ENCODE peak calls at places on chromosomes 16 and 17, in ten cellular contexts. J, L, K, P, Z, T, U, S, B and F are unnamed samples.

GRCh38 chr17:29212094-29212631 is 32.0 kb upstream of the MYO18A start:
- DNase-seq in Z (no peak), U (no peak), B (no peak), S (no peak), L (no peak), P (no peak), T (no peak), J (no peak), K (no peak), F (no peak)

GRCh38 chr17:48510761-48511604 is 19.8 kb downstream of the HOXB1 start:
- DNase-seq in T (no peak), U (peak; percentile 6), B (no peak), P (no peak), S (no peak), K (no peak), L (peak; percentile 44), J (no peak), Z (peak; percentile 90), F (no peak)

GRCh38 chr17:32009262-32009542 is 2.0 kb downstream of the LRRC37B start:
- DNase-seq in Z (no peak), U (no peak), K (no peak), T (no peak), B (no peak), P (no peak), J (no peak), S (no peak), L (no peak), F (no peak)

GRCh38 chr17:48545022-48545376 is at the start of gene HOXB2:
- DNase-seq in P (no peak), K (no peak), S (no peak), B (no peak), Z (peak; percentile 81), T (no peak), L (no peak), U (no peak), J (no peak), F (peak; percentile 52)

GRCh38 chr17:50853015-50853615 is 13.0 kb downstream of the TOB1 start:
- DNase-seq in U (no peak), B (no peak), T (no peak), L (no peak), Z (no peak), P (peak; percentile 25), S (no peak), K (no peak), J (no peak), F (no peak)

GRCh38 chr16:51103590-51103989 is 47.5 kb downstream of the SALL1 start:
- DNase-seq in U (no peak), P (no peak), Z (no peak), K (no peak), L (no peak), T (no peak), J (no peak), B (no peak), S (no peak), F (no peak)

GRCh38 chr17:10018461-10018891 is 113.4 kb upstream of the RCVRN start:
- DNase-seq in U (no peak), T (no peak), J (no peak), P (no peak), Z (no peak), S (no peak), K (no peak), L (no peak), B (no peak), F (no peak)

GRCh38 chr17:80082403-80083135 is 18.8 kb upstream of the GAA start:
- DNase-seq in Z (peak; percentile 82), U (peak; percentile 44), T (peak; percentile 82), P (peak; percentile 72), K (peak; percentile 60), L (peak; percentile 43), J (peak; percentile 63), B (peak; percentile 71), S (peak; percentile 85), F (peak; percentile 81)

GRCh38 chr16:75461575-75461974 is 2.9 kb downstream of the TMEM170A start:
- DNase-seq in L (no peak), P (no peak), S (no peak), J (no peak), Z (no peak), T (no peak), B (no peak), U (no peak), K (no peak), F (no peak)

GRCh38 chr17:57946798-57947358 is 8.3 kb downstream of the CUEDC1 start:
- DNase-seq in T (peak; percentile 78), Z (peak; percentile 78), B (no peak), L (no peak), S (no peak), U (no peak), K (no peak), J (peak; percentile 80), P (peak; percentile 53), F (no peak)

GRCh38 chr17:17206149-17206912 is at the start of gene PLD6:
- DNase-seq in P (peak; percentile 94), T (peak; percentile 94), S (peak; percentile 70), K (peak; percentile 73), B (peak; percentile 79), Z (peak; percentile 71), J (peak; percentile 79), L (peak; percentile 42), U (peak; percentile 95), F (no peak)

GRCh38 chr16:19210175-19210924 is 42.3 kb downstream of the SYT17 start:
- DNase-seq in Z (peak; percentile 77), T (no peak), J (no peak), P (no peak), B (no peak), L (no peak), U (no peak), S (no peak), K (no peak), F (no peak)

GRCh38 chr17:27552467-27552779 is 78.6 kb upstream of the LGALS9 start:
- DNase-seq in T (no peak), J (peak; percentile 76), K (no peak), Z (peak; percentile 49), L (no peak), B (no peak), P (no peak), U (no peak), S (no peak), F (no peak)
- TF ChIP-seq CTCF in T (no peak), J (no peak), K (no peak), Z (no peak), L (no peak), B (no peak), P (no peak), U (no peak), S (no peak), F (no peak)

DNA sequence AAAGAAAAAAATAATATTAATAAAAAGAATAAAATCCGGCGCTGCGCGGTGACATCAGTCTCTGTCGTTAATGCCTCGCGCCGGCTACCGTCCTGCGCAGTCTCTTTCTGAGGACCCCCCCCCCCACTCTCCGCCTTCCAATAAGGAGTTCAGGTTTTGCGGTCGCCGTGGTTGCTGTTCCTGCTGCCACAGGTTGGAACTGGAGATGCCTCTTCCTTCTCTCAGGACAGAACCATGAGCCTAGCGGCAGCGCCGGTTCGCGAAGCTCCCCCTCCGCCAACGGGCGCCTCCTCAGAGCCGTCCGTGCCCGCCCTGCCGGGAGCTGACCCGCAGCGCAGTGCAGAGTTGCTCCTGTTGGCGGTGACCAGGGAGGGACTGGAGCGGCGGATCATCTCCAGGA is 2093.4 kb downstream of the TP53TG3F start:
- DNase-seq in K (no peak), Z (no peak), B (no peak), U (no peak), L (no peak), J (no peak), S (no peak), P (no peak), T (no peak), F (no peak)
- TF ChIP-seq CTCF in K (no peak), Z (no peak), B (no peak), U (no peak), L (no peak), J (no peak), S (no peak), P (no peak), T (no peak), F (no peak)

GRCh38 chr16:28981517-28981916 is 3.3 kb upstream of the LAT start:
- DNase-seq in J (peak; percentile 7), Z (no peak), T (no peak), B (no peak), L (no peak), U (peak; percentile 40), P (no peak), S (peak; percentile 80), K (no peak), F (peak; percentile 45)

GRCh38 chr16:28980929-28981328 is 3.9 kb upstream of the LAT start:
- DNase-seq in T (no peak), Z (no peak), S (no peak), L (no peak), P (no peak), U (no peak), K (no peak), B (no peak), J (no peak), F (no peak)

GRCh38 chr16:28974437-28975157 is at the start of gene SPNS1:
- DNase-seq in T (peak; percentile 99), J (peak; percentile 96), B (peak; percentile 97), U (peak; percentile 84), P (peak; percentile 94), S (peak; percentile 97), K (peak; percentile 97), L (peak; percentile 93), Z (peak; percentile 98), F (peak; percentile 93)

GRCh38 chr16:28975158-28975603 is 603 bp downstream of the SPNS1 start:
- DNase-seq in S (no peak), L (no peak), U (no peak), B (no peak), T (no peak), J (peak; percentile 6), K (no peak), P (no peak), Z (no peak), F (peak; percentile 16)

DNA sequence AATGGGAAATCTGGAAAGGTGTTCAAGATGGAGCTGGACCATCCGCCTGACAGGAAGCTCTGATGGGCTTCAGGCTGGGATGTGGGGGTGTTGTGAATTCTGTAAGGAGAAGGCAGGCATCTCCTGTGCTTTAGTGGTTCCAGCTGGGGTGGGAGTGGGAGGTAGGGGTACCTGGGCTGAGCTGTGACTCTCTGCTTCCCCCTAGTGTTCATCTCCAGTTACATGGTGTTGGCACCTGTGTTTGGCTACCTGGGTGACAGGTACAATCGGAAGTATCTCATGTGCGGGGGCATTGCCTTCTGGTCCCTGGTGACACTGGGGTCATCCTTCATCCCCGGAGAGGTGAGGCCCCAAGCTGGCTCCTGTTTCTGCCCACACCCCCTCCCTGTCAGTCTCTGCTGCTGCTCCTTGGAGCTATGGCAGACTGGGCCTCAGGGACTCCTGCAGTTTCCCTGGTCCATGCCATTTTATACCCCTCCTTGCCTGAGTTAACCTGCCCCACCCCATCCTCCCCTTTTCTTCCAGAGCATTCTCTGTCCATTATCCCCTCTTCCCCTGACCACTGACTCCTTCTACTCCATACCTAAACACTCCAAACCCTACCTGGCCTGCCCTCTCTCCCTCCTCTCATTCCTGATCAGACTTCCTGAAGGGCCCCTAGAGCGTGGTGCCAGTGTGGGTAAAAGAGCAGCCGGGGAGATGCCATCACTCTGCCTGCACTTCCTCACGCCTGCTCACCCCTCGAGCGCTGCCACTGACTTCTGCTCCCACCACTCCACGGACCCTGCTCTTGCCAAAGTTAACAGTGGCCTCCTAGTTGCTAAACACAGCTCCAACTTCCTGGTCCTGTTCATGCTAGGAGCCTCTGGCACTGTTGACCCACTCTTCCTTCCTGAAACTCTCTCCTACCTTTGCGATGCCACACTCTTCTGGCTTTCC is 3.4 kb downstream of the SPNS1 start:
- DNase-seq in P (peak; percentile 57), Z (no peak), K (no peak), B (no peak), U (no peak), J (peak; percentile 35), L (no peak), T (no peak), S (peak; percentile 55), F (peak; percentile 15)
- TF ChIP-seq CTCF in P (peak; percentile 42), Z (no peak), K (no peak), B (no peak), U (peak; percentile 67), J (peak; percentile 65), L (peak; percentile 14), T (no peak), S (peak; percentile 44), F (peak; percentile 53)

GRCh38 chr16:23072769-23073549 is 76.3 kb downstream of the USP31 start:
- DNase-seq in T (no peak), K (no peak), S (no peak), L (no peak), U (no peak), P (no peak), B (no peak), Z (no peak), J (peak; percentile 87), F (no peak)
- TF ChIP-seq CTCF in T (no peak), K (no peak), S (peak; percentile 10), L (no peak), U (no peak), P (no peak), B (no peak), Z (no peak), J (no peak), F (no peak)